ENCODE peak calls at places on chromosomes 13 and 19, in ten cellular contexts. One of them, this sample, is unnamed.

GRCh38 chr19:34662919-34663318 is 14.0 kb downstream of the SCGB2B2 start:
- DNase-seq in fibroblast of pulmonary artery: peak; percentile 6
- DNase-seq in NCI-H446 treated with DMSO at 0.1 percent for 48 hours: peak; percentile 15
- DNase-seq in cardiac muscle cell: no peak
- DNase-seq in NCI-H460: peak; percentile 16
- DNase-seq in OCI-M1: peak; percentile 74
- DNase-seq in H7: peak; percentile 35
- DNase-seq in EL: peak; percentile 35
- DNase-seq in NCI-H510A: no peak
- DNase-seq in hepatic stellate cell: no peak
- DNase-seq in this sample: peak; percentile 70

GRCh38 chr19:4374451-4375163 is 25.7 kb downstream of the SH3GL1 start:
- DNase-seq in fibroblast of pulmonary artery: peak; percentile 84
- DNase-seq in NCI-H446 treated with DMSO at 0.1 percent for 48 hours: no peak
- DNase-seq in cardiac muscle cell: no peak
- DNase-seq in NCI-H460: peak; percentile 85
- DNase-seq in OCI-M1: peak; percentile 92
- DNase-seq in H7: peak; percentile 56
- DNase-seq in EL: peak; percentile 96
- DNase-seq in NCI-H510A: no peak
- DNase-seq in hepatic stellate cell: peak; percentile 90
- DNase-seq in this sample: peak; percentile 52

GRCh38 chr19:49094505-49095482 is 9.5 kb downstream of the SNRNP70 start:
- DNase-seq in fibroblast of pulmonary artery: no peak
- DNase-seq in NCI-H446 treated with DMSO at 0.1 percent for 48 hours: no peak
- DNase-seq in cardiac muscle cell: no peak
- DNase-seq in NCI-H460: no peak
- DNase-seq in OCI-M1: no peak
- DNase-seq in H7: no peak
- DNase-seq in EL: no peak
- DNase-seq in NCI-H510A: no peak
- DNase-seq in hepatic stellate cell: no peak
- DNase-seq in this sample: no peak

GRCh38 chr13:77521194-77521593 is 14.3 kb upstream of the SCEL start:
- DNase-seq in fibroblast of pulmonary artery: no peak
- DNase-seq in NCI-H446 treated with DMSO at 0.1 percent for 48 hours: no peak
- DNase-seq in cardiac muscle cell: no peak
- DNase-seq in NCI-H460: peak; percentile 32
- DNase-seq in OCI-M1: no peak
- DNase-seq in H7: no peak
- DNase-seq in EL: no peak
- DNase-seq in NCI-H510A: no peak
- DNase-seq in hepatic stellate cell: no peak
- DNase-seq in this sample: peak; percentile 88

GRCh38 chr19:18029617-18030338 is 21.8 kb downstream of the ARRDC2 start:
- DNase-seq in fibroblast of pulmonary artery: peak; percentile 36
- DNase-seq in NCI-H446 treated with DMSO at 0.1 percent for 48 hours: peak; percentile 96
- DNase-seq in cardiac muscle cell: no peak
- DNase-seq in NCI-H460: no peak
- DNase-seq in OCI-M1: no peak
- DNase-seq in H7: no peak
- DNase-seq in EL: peak; percentile 39
- DNase-seq in NCI-H510A: peak; percentile 85
- DNase-seq in hepatic stellate cell: no peak
- DNase-seq in this sample: no peak

GRCh38 chr19:4161415-4162077 is 8.1 kb downstream of the CREB3L3 start:
- DNase-seq in fibroblast of pulmonary artery: no peak
- DNase-seq in NCI-H446 treated with DMSO at 0.1 percent for 48 hours: no peak
- DNase-seq in cardiac muscle cell: no peak
- DNase-seq in NCI-H460: no peak
- DNase-seq in OCI-M1: no peak
- DNase-seq in H7: no peak
- DNase-seq in EL: no peak
- DNase-seq in NCI-H510A: no peak
- DNase-seq in hepatic stellate cell: no peak
- DNase-seq in this sample: no peak

GRCh38 chr19:32798201-32798600 is 71.4 kb downstream of the SLC7A9 start:
- DNase-seq in fibroblast of pulmonary artery: no peak
- DNase-seq in NCI-H446 treated with DMSO at 0.1 percent for 48 hours: no peak
- DNase-seq in cardiac muscle cell: peak; percentile 18
- DNase-seq in NCI-H460: no peak
- DNase-seq in OCI-M1: no peak
- DNase-seq in H7: no peak
- DNase-seq in EL: no peak
- DNase-seq in NCI-H510A: peak; percentile 60
- DNase-seq in hepatic stellate cell: no peak
- DNase-seq in this sample: no peak

GRCh38 chr19:21474671-21475181 is 30.7 kb upstream of the ZNF429 start:
- DNase-seq in fibroblast of pulmonary artery: peak; percentile 47
- DNase-seq in NCI-H446 treated with DMSO at 0.1 percent for 48 hours: no peak
- DNase-seq in cardiac muscle cell: peak; percentile 92
- DNase-seq in NCI-H460: no peak
- DNase-seq in OCI-M1: peak; percentile 99
- DNase-seq in H7: peak; percentile 90
- DNase-seq in EL: peak; percentile 60
- DNase-seq in NCI-H510A: peak; percentile 37
- DNase-seq in hepatic stellate cell: peak; percentile 14
- DNase-seq in this sample: no peak

GRCh38 chr13:54913668-54914067 is 1885.1 kb downstream of the OLFM4 start:
- DNase-seq in fibroblast of pulmonary artery: no peak
- DNase-seq in NCI-H446 treated with DMSO at 0.1 percent for 48 hours: no peak
- DNase-seq in cardiac muscle cell: no peak
- DNase-seq in NCI-H460: no peak
- DNase-seq in OCI-M1: no peak
- DNase-seq in H7: no peak
- DNase-seq in EL: no peak
- DNase-seq in NCI-H510A: no peak
- DNase-seq in hepatic stellate cell: no peak
- DNase-seq in this sample: no peak

GRCh38 chr19:48403606-48404005 is 10.1 kb downstream of the GRIN2D start:
- DNase-seq in fibroblast of pulmonary artery: peak; percentile 72
- DNase-seq in NCI-H446 treated with DMSO at 0.1 percent for 48 hours: no peak
- DNase-seq in cardiac muscle cell: peak; percentile 77
- DNase-seq in NCI-H460: no peak
- DNase-seq in OCI-M1: peak; percentile 81
- DNase-seq in H7: peak; percentile 92
- DNase-seq in EL: peak; percentile 68
- DNase-seq in NCI-H510A: peak; percentile 22
- DNase-seq in hepatic stellate cell: peak; percentile 82
- DNase-seq in this sample: no peak

GRCh38 chr19:49333426-49334288 is 1.5 kb upstream of the CD37 start:
- DNase-seq in fibroblast of pulmonary artery: no peak
- DNase-seq in NCI-H446 treated with DMSO at 0.1 percent for 48 hours: no peak
- DNase-seq in cardiac muscle cell: no peak
- DNase-seq in NCI-H460: no peak
- DNase-seq in OCI-M1: no peak
- DNase-seq in H7: no peak
- DNase-seq in EL: no peak
- DNase-seq in NCI-H510A: no peak
- DNase-seq in hepatic stellate cell: no peak
- DNase-seq in this sample: no peak

GRCh38 chr13:100454876-100455275 is 133.7 kb downstream of the GGACT start:
- DNase-seq in fibroblast of pulmonary artery: peak; percentile 57
- DNase-seq in NCI-H446 treated with DMSO at 0.1 percent for 48 hours: no peak
- DNase-seq in cardiac muscle cell: no peak
- DNase-seq in NCI-H460: no peak
- DNase-seq in OCI-M1: no peak
- DNase-seq in H7: no peak
- DNase-seq in EL: peak; percentile 65
- DNase-seq in NCI-H510A: no peak
- DNase-seq in hepatic stellate cell: no peak
- DNase-seq in this sample: no peak

GRCh38 chr19:51760811-51761356 is at the start of gene FPR2:
- DNase-seq in fibroblast of pulmonary artery: no peak
- DNase-seq in NCI-H446 treated with DMSO at 0.1 percent for 48 hours: no peak
- DNase-seq in cardiac muscle cell: no peak
- DNase-seq in NCI-H460: no peak
- DNase-seq in OCI-M1: no peak
- DNase-seq in H7: no peak
- DNase-seq in EL: no peak
- DNase-seq in NCI-H510A: no peak
- DNase-seq in hepatic stellate cell: no peak
- DNase-seq in this sample: no peak

GRCh38 chr19:3656747-3657394 is 30.3 kb upstream of the CACTIN start:
- DNase-seq in fibroblast of pulmonary artery: no peak
- DNase-seq in NCI-H446 treated with DMSO at 0.1 percent for 48 hours: no peak
- DNase-seq in cardiac muscle cell: no peak
- DNase-seq in NCI-H460: no peak
- DNase-seq in OCI-M1: no peak
- DNase-seq in H7: peak; percentile 79
- DNase-seq in EL: no peak
- DNase-seq in NCI-H510A: no peak
- DNase-seq in hepatic stellate cell: no peak
- DNase-seq in this sample: no peak

GRCh38 chr13:75724742-75725504 is 88.8 kb downstream of the LMO7 start:
- DNase-seq in fibroblast of pulmonary artery: no peak
- DNase-seq in NCI-H446 treated with DMSO at 0.1 percent for 48 hours: no peak
- DNase-seq in cardiac muscle cell: no peak
- DNase-seq in NCI-H460: no peak
- DNase-seq in OCI-M1: no peak
- DNase-seq in H7: no peak
- DNase-seq in EL: no peak
- DNase-seq in NCI-H510A: no peak
- DNase-seq in hepatic stellate cell: no peak
- DNase-seq in this sample: peak; percentile 24

This sample was measured in A549.